ENCODE peak calls at places on chromosomes 7 and 10, in eight cellular contexts. H, F, D, V, L, Q, R and B are unnamed samples.

GRCh38 chr7:234712-235553 is 42.6 kb downstream of the FAM20C start:
- DNase-seq in H (no peak), F (no peak), D (peak), V (no peak), L (peak), Q (no peak), R (peak), B (peak)

GRCh38 chr10:118101501-118101900 is 54.8 kb upstream of the RAB11FIP2 start:
- DNase-seq in H (no peak), F (no peak), D (no peak), V (no peak), L (no peak), Q (no peak), R (no peak), B (no peak)

GRCh38 chr10:21417172-21417712 is 108.2 kb downstream of the SKIDA1 start:
- DNase-seq in H (no peak), F (no peak), D (no peak), V (no peak), L (no peak), Q (no peak), R (no peak), B (no peak)

GRCh38 chr10:26448292-26448691 is 10.2 kb downstream of the APBB1IP start:
- DNase-seq in H (no peak), F (no peak), D (no peak), V (no peak), L (no peak), Q (no peak), R (no peak), B (no peak)

GRCh38 chr7:149644754-149645153 is 128.6 kb downstream of the ZNF467 start:
- DNase-seq in H (no peak), F (no peak), D (no peak), V (no peak), L (no peak), Q (no peak), R (no peak), B (no peak)

GRCh38 chr7:129925416-129926002 is 27.3 kb downstream of the UBE2H start:
- DNase-seq in H (no peak), F (no peak), D (no peak), V (no peak), L (peak), Q (no peak), R (no peak), B (no peak)

GRCh38 chr7:136523581-136523980 is 344.9 kb upstream of the CHRM2 start:
- DNase-seq in H (no peak), F (no peak), D (no peak), V (no peak), L (no peak), Q (no peak), R (no peak), B (no peak)

GRCh38 chr7:120988591-120989299 is at the start of gene CPED1:
- DNase-seq in H (peak), F (no peak), D (peak), V (peak), L (peak), Q (peak), R (peak), B (peak)

GRCh38 chr10:102117391-102118159 is 2.6 kb downstream of the LDB1 start:
- DNase-seq in H (peak), F (peak), D (peak), V (peak), L (peak), Q (peak), R (no peak), B (peak)

GRCh38 chr7:65927489-65928448 is 54.2 kb downstream of the GUSB start:
- DNase-seq in H (no peak), F (no peak), D (no peak), V (no peak), L (no peak), Q (no peak), R (no peak), B (no peak)

GRCh38 chr10:29636178-29636577 is 1.4 kb upstream of the SVIL start:
- DNase-seq in H (no peak), F (no peak), D (no peak), V (no peak), L (no peak), Q (no peak), R (peak), B (no peak)

GRCh38 chr7:151132461-151133205 is 34.9 kb downstream of the GBX1 start:
- DNase-seq in H (peak), F (no peak), D (no peak), V (no peak), L (no peak), Q (no peak), R (no peak), B (no peak)

GRCh38 chr10:27804136-27804535 is 58.5 kb upstream of the MKX start:
- DNase-seq in H (no peak), F (no peak), D (no peak), V (no peak), L (no peak), Q (no peak), R (no peak), B (no peak)

GRCh38 chr10:5584895-5585516 is 60.2 kb downstream of the CALML3 start:
- DNase-seq in H (no peak), F (no peak), D (no peak), V (no peak), L (no peak), Q (peak), R (peak), B (no peak)

GRCh38 chr10:36172054-36172531 is 530.0 kb upstream of the FZD8 start:
- DNase-seq in H (no peak), F (no peak), D (no peak), V (no peak), L (no peak), Q (no peak), R (no peak), B (no peak)

GRCh38 chr7:30920021-30920583 is 8.4 kb downstream of the AQP1 start:
- DNase-seq in H (peak), F (no peak), D (peak), V (peak), L (peak), Q (peak), R (no peak), B (peak)

GRCh38 chr7:107464666-107465065 is 5.2 kb upstream of the GPR22 start:
- DNase-seq in H (no peak), F (no peak), D (no peak), V (no peak), L (no peak), Q (no peak), R (no peak), B (no peak)

GRCh38 chr10:117936136-117936535 is 110.6 kb downstream of the RAB11FIP2 start:
- DNase-seq in H (no peak), F (no peak), D (no peak), V (no peak), L (no peak), Q (no peak), R (no peak), B (peak)

GRCh38 chr10:86497621-86498020 is 24.0 kb downstream of the WAPL start:
- DNase-seq in H (no peak), F (no peak), D (no peak), V (no peak), L (no peak), Q (no peak), R (no peak), B (no peak)

GRCh38 chr10:24553051-24553612 is 170.6 kb downstream of the ARHGAP21 start:
- DNase-seq in H (no peak), F (no peak), D (no peak), V (no peak), L (no peak), Q (no peak), R (no peak), B (no peak)

GRCh38 chr10:110214380-110214826 is 7.0 kb downstream of the MXI1 start:
- DNase-seq in H (no peak), F (no peak), D (no peak), V (no peak), L (no peak), Q (no peak), R (no peak), B (no peak)
- H3K27ac ChIP-seq in H (peak), F (peak), D (no peak), V (no peak), L (peak), Q (no peak), R (no peak), B (no peak)

DNA sequence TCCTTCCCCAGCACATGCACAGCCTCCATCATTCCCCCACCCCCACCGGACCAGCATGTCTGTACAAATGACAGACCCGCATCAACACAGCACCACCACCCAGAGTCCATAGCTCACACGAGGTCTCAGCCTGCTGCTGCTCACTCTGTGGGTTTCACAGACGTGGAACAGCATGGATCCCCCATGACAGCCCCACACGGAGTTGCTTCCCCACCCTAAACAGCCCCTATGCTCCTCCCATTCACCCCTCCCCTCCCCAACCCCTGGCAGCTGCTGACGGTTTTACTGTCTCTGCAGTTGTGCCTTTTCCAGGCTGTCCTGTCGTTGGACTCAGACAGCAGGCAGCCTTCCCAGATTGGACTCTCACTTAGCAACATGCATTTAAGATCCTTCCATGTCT is 167.6 kb downstream of the DIP2C start:
- DNase-seq in H (no peak), F (no peak), D (no peak), V (no peak), L (peak), Q (peak), R (no peak), B (no peak)
- H3K27ac ChIP-seq in H (no peak), F (no peak), D (no peak), V (no peak), L (no peak), Q (no peak), R (no peak), B (no peak)

DNA sequence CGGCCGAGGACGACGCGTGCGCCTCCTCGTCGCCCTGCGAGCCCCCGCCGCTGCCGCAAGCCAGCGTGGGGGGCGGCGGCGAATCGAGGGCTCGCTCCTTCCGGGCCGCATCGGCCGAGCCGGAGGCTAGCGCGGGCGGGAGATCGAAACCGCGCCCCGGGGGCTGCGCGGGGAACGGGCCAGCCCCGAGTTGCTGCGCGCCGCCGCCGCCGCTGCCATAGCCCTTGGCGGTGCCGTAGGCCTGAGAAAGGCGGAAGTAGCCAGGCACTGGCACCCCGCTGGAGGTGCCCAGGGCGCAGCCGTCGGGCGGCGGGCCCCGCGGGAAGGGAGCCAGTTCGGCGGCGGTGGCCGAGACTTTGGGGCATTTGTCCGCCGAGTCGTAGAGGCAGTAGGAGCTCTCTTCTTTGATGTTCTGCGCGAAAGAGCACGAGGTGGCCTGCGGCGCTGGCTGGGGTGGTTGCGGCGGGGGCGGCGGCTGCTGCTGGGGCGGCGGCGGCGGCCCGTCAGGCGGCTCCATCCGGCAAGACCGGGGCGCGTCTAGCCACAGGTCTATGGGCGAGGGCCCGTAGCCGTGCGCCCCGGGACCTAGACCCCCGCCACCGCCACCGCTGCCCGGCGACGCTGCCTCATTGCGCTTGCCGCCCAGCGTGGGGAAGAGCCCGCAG is 576 bp downstream of the HOXA10 start:
- DNase-seq in H (peak), F (no peak), D (peak), V (peak), L (no peak), Q (peak), R (no peak), B (peak)
- H3K27ac ChIP-seq in H (no peak), F (no peak), D (no peak), V (no peak), L (no peak), Q (no peak), R (peak), B (no peak)

GRCh38 chr7:100679129-100679926 is 5.8 kb downstream of the GNB2 start:
- DNase-seq in H (no peak), F (no peak), D (no peak), V (no peak), L (no peak), Q (peak), R (no peak), B (no peak)
- H3K27ac ChIP-seq in H (no peak), F (peak), D (no peak), V (no peak), L (no peak), Q (peak), R (peak), B (peak)

DNA sequence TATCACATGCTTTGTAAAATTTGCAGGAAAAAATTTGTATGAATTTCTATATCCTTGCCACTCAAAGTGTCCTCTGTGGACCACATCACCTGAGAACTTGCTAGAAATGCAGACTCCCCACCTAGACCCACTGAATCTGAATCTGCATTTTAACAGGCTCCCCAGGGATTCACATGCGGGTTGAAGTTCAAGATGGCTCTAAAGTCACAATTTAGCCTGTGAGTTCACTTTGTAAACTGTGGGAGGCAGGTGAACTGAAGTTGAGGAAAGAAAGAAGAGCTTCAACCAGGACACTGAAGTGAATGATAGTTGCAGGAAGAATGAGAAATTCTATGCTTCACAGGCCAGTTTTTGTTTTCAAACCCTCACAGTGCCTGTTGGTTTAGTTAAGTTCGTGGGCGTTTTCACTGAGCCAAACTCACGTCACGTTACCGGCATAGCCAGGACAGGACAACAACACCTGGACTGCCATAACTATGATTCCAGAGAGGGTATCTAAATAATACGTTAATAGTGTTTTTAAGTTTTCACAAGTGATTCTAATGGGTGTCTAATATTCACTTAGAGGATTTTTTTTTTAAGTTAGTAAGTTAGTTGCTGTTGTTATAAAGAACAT is 240.0 kb downstream of the PHTF2 start:
- DNase-seq in H (no peak), F (no peak), D (no peak), V (no peak), L (no peak), Q (no peak), R (no peak), B (no peak)
- H3K27ac ChIP-seq in H (no peak), F (no peak), D (no peak), V (no peak), L (no peak), Q (no peak), R (no peak), B (no peak)

GRCh38 chr7:123211545-123211944 is 11.8 kb upstream of the SLC13A1 start:
- DNase-seq in H (no peak), F (no peak), D (no peak), V (no peak), L (no peak), Q (no peak), R (no peak), B (no peak)
- H3K27ac ChIP-seq in H (no peak), F (no peak), D (no peak), V (no peak), L (no peak), Q (no peak), R (no peak), B (no peak)

GRCh38 chr7:46705416-46706255 is 784.6 kb upstream of the IGFBP3 start:
- DNase-seq in H (no peak), F (no peak), D (no peak), V (no peak), L (no peak), Q (no peak), R (no peak), B (no peak)
- H3K27ac ChIP-seq in H (no peak), F (no peak), D (no peak), V (no peak), L (no peak), Q (no peak), R (no peak), B (no peak)

GRCh38 chr7:54811925-54812264 is 52.9 kb upstream of the SEC61G start:
- DNase-seq in H (no peak), F (no peak), D (no peak), V (no peak), L (no peak), Q (no peak), R (no peak), B (no peak)

GRCh38 chr7:54812747-54813146 is 53.7 kb upstream of the SEC61G start:
- DNase-seq in H (no peak), F (no peak), D (no peak), V (no peak), L (no peak), Q (no peak), R (no peak), B (no peak)

GRCh38 chr7:54814401-54814800 is 55.4 kb upstream of the SEC61G start:
- DNase-seq in H (no peak), F (no peak), D (no peak), V (no peak), L (no peak), Q (no peak), R (no peak), B (no peak)

GRCh38 chr7:54813398-54813797 is 54.4 kb upstream of the SEC61G start:
- DNase-seq in H (no peak), F (no peak), D (peak), V (no peak), L (no peak), Q (no peak), R (no peak), B (no peak)

DNA sequence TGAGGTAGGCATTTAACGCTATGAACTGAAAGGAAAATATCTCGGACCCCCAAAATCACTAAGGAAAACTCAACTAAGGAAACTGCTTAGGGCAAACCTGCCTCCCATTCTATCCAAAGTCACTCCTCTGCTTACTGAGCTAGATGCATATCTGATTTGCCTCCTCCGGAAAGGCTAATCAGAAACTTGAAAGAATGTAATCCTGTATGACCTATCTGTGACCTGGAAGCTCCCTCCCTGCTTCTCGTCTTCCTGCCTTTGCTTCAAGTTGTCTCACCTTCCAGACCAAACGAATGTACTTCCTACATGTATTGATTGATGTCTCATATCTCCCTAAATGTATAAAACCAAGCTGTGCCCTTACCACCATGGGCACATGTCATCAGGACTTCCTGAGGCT is 58.1 kb upstream of the SEC61G start:
- DNase-seq in H (no peak), F (no peak), D (no peak), V (no peak), L (no peak), Q (no peak), R (no peak), B (no peak)
- H3K27ac ChIP-seq in H (no peak), F (no peak), D (no peak), V (no peak), L (peak), Q (no peak), R (no peak), B (no peak)